ENCODE peak calls at places on chromosomes 7 and 10, in eight cellular contexts. P is anterior cingulate cortex; J is Karpas-422; N is transverse colon; I is stimulated activated CD4-positive, alpha-beta T cell treated with anti-CD3 and anti-CD28 coated beads, Interleukin-2, amount 100 ng/mL, for 24 hours; F is NCI-H524; Z is WTC11; M is EH. S is an unnamed sample.

GRCh38 chr10:3889961-3890522 is 105.0 kb upstream of the KLF6 start:
- DNase-seq in P (no peak), N (no peak), J (no peak), F (no peak), M (peak), I (no peak), Z (no peak), S (no peak)

GRCh38 chr7:102279537-102280400 is 6.9 kb upstream of the SH2B2 start:
- DNase-seq in J (peak), I (peak), Z (peak), M (peak), P (peak), F (peak), N (peak), S (peak)

GRCh38 chr10:94279835-94280709 is 82.7 kb downstream of the NOC3L start:
- DNase-seq in N (peak), M (peak), I (peak), Z (peak), J (peak), P (peak), F (no peak), S (no peak)

GRCh38 chr10:89670926-89671325 is 25.9 kb upstream of the PANK1 start:
- DNase-seq in J (no peak), Z (no peak), I (no peak), P (no peak), N (no peak), F (no peak), M (peak), S (no peak)

GRCh38 chr10:65719790-65720189 is 1206.0 kb upstream of the LRRTM3 start:
- DNase-seq in J (no peak), I (no peak), Z (no peak), N (no peak), P (no peak), F (no peak), M (no peak), S (no peak)

GRCh38 chr10:51469666-51470065 is 229.7 kb downstream of the CSTF2T start:
- DNase-seq in J (no peak), M (no peak), I (no peak), Z (no peak), N (no peak), F (no peak), P (no peak), S (no peak)

GRCh38 chr7:133941496-133941895 is 185.6 kb upstream of the LRGUK start:
- DNase-seq in P (no peak), N (no peak), F (no peak), M (peak), J (no peak), Z (no peak), I (no peak), S (no peak)

GRCh38 chr10:34475222-34475621 is 339.9 kb downstream of the PARD3 start:
- DNase-seq in P (no peak), N (no peak), Z (no peak), J (no peak), I (no peak), M (peak), F (no peak), S (no peak)

GRCh38 chr10:118042336-118042735 is 4.4 kb downstream of the RAB11FIP2 start:
- DNase-seq in J (no peak), Z (no peak), P (no peak), N (no peak), F (no peak), I (no peak), M (no peak), S (no peak)

GRCh38 chr7:104045183-104045582 is 55.7 kb upstream of the RELN start:
- DNase-seq in Z (no peak), I (no peak), F (no peak), M (peak), N (no peak), J (no peak), P (no peak), S (no peak)

GRCh38 chr10:88209837-88210552 is 346.6 kb downstream of the PTEN start:
- DNase-seq in N (no peak), J (no peak), Z (no peak), I (no peak), F (no peak), M (peak), P (no peak), S (no peak)

GRCh38 chr7:96219382-96220130 is 102.3 kb downstream of the SLC25A13 start:
- DNase-seq in P (no peak), F (no peak), I (no peak), J (no peak), N (no peak), M (peak), Z (no peak), S (no peak)